ENCODE peak calls at places on chromosomes 16 and 17, in ten cellular contexts. Q is aorta; A is MCF 10A; Z is PC-9; P is lower lobe of right lung; Y is uterus; K is activated T-helper 1 cell treated with anti-CD3 and anti-CD28 coated beads, Interleukin-2, amount 50 U/mL, for 16 hours; F is OCI-LY7; X is non-pigmented ciliary epithelial cell; M is stimulated activated naive CD8-positive, alpha-beta T cell treated with anti-CD3 and anti-CD28 coated beads, Interleukin-15, Interleukin-2, amounts not matched to agents 100 U/mL and 50 U/mL, for 24 hours. E is an unnamed sample.

GRCh38 chr17:31802502-31802901 is 56.5 kb downstream of the COPRS start:
- DNase-seq in M (peak), A (no peak), X (no peak), K (no peak), P (peak), Q (no peak), Y (no peak), F (peak), Z (no peak), E (no peak)

GRCh38 chr17:65753348-65753747 is 191.9 kb upstream of the AXIN2 start:
- DNase-seq in A (no peak), X (no peak), Z (no peak), P (no peak), M (no peak), K (no peak), Q (no peak), F (no peak), Y (no peak), E (no peak)

GRCh38 chr16:35310999-35311398 is 1851.6 kb downstream of the TP53TG3F start:
- DNase-seq in F (no peak), Q (no peak), M (no peak), A (no peak), Y (no peak), K (no peak), X (no peak), Z (no peak), P (no peak), E (no peak)

GRCh38 chr16:3095869-3096268 is 3.2 kb downstream of the ZSCAN10 start:
- DNase-seq in F (peak), Z (no peak), Y (no peak), A (peak), M (peak), Q (peak), X (no peak), K (no peak), P (peak), E (no peak)

GRCh38 chr16:30894540-30895368 is 877 bp upstream of the BCL7C start:
- DNase-seq in Z (no peak), P (no peak), A (peak), Q (no peak), F (no peak), K (no peak), X (no peak), Y (no peak), M (no peak), E (peak)

GRCh38 chr16:89710709-89711564 is 9.4 kb upstream of the SPATA2L start:
- DNase-seq in F (no peak), Z (no peak), X (no peak), M (no peak), Y (no peak), P (peak), A (no peak), K (no peak), Q (peak), E (no peak)

GRCh38 chr17:62653002-62653830 is 25.7 kb downstream of the MRC2 start:
- DNase-seq in X (no peak), M (peak), Y (peak), K (no peak), F (no peak), P (peak), Q (peak), Z (peak), A (no peak), E (no peak)

GRCh38 chr17:62720126-62720850 is 87.8 kb downstream of the MARCHF10 start:
- DNase-seq in F (no peak), Q (no peak), P (no peak), Y (no peak), K (no peak), A (peak), M (no peak), Z (no peak), X (no peak), E (no peak)

GRCh38 chr17:17153071-17153470 is 53.1 kb downstream of the PLD6 start:
- DNase-seq in A (peak), X (no peak), F (no peak), Z (no peak), Y (no peak), P (no peak), M (no peak), K (no peak), Q (no peak), E (no peak)

GRCh38 chr16:57783883-57784282 is 18.4 kb downstream of the KIFC3 start:
- DNase-seq in X (no peak), M (no peak), K (no peak), A (no peak), Y (no peak), Q (no peak), P (no peak), F (no peak), Z (no peak), E (no peak)

GRCh38 chr17:41332239-41332638 is 16.7 kb upstream of the KRTAP17-1 start:
- DNase-seq in P (no peak), Q (no peak), Y (no peak), K (no peak), X (no peak), F (no peak), Z (no peak), M (no peak), A (no peak), E (no peak)

E was measured in LNCaP clone FGC.